ENCODE peak calls at places on chromosomes 1 and 21, in nine cellular contexts. Q is neural progenitor cell, S is GM12878, U is mammary epithelial cell, F is K562, Z is hepatocyte, B is fibroblast of lung, V is GM23338, X is astrocyte. H is an unnamed sample.

GRCh38 chr1:17258758-17259130 is 9.8 kb downstream of the PADI3 start:
- DNase-seq in Q (no peak), S (no peak), U (no peak), F (no peak), Z (no peak), B (no peak), V (no peak), X (no peak), H (no peak)

GRCh38 chr1:147472953-147473734 is 68.2 kb upstream of the BCL9 start:
- DNase-seq in Q (no peak), S (no peak), U (no peak), F (no peak), Z (no peak), B (peak), V (no peak), X (no peak), H (peak)

GRCh38 chr1:26274801-26275425 is 5.0 kb upstream of the SH3BGRL3 start:
- DNase-seq in Q (no peak), S (no peak), U (peak), F (no peak), Z (no peak), B (peak), V (no peak), X (peak), H (peak)

GRCh38 chr1:101566883-101567538 is 330.2 kb downstream of the S1PR1 start:
- DNase-seq in Q (no peak), S (no peak), U (no peak), F (no peak), Z (no peak), B (no peak), V (no peak), X (no peak), H (peak)

GRCh38 chr1:198726455-198726854 is 87.6 kb downstream of the PTPRC start:
- DNase-seq in Q (no peak), S (no peak), U (no peak), F (no peak), Z (no peak), B (no peak), V (no peak), X (peak), H (peak)

GRCh38 chr1:167763525-167764220 is 41.9 kb downstream of the MPZL1 start:
- DNase-seq in Q (no peak), S (no peak), U (peak), F (no peak), Z (no peak), B (no peak), V (no peak), X (peak), H (no peak)

GRCh38 chr1:172460177-172460576 is 16.3 kb upstream of the PIGC start:
- DNase-seq in Q (no peak), S (no peak), U (peak), F (no peak), Z (no peak), B (no peak), V (no peak), X (no peak), H (peak)

GRCh38 chr1:21641076-21641475 is 28.1 kb downstream of the RAP1GAP start:
- DNase-seq in Q (no peak), S (no peak), U (no peak), F (no peak), Z (no peak), B (no peak), V (no peak), X (no peak), H (no peak)

GRCh38 chr21:37758997-37759396 is 157.3 kb downstream of the KCNJ6 start:
- DNase-seq in Q (peak), S (no peak), U (peak), F (peak), Z (peak), B (peak), V (peak), X (peak), H (peak)

GRCh38 chr1:165069829-165070228 is 286.7 kb downstream of the LMX1A start:
- DNase-seq in Q (no peak), S (no peak), U (no peak), F (no peak), Z (no peak), B (no peak), V (no peak), X (no peak), H (peak)

GRCh38 chr1:26739251-26739914 is 43.6 kb downstream of the ARID1A start:
- DNase-seq in Q (no peak), S (no peak), U (no peak), F (no peak), Z (no peak), B (no peak), V (no peak), X (no peak), H (no peak)

GRCh38 chr1:52032785-52033131 is 852 bp downstream of the KTI12 start:
- DNase-seq in Q (no peak), S (no peak), U (no peak), F (peak), Z (peak), B (peak), V (peak), X (peak), H (peak)

GRCh38 chr1:161223805-161224694 is 622 bp upstream of the APOA2 start:
- DNase-seq in Q (no peak), S (no peak), U (no peak), F (peak), Z (peak), B (no peak), V (peak), X (no peak), H (no peak)

GRCh38 chr1:914253-914890 is 9.4 kb upstream of the SAMD11 start:
- DNase-seq in Q (no peak), S (no peak), U (no peak), F (no peak), Z (no peak), B (no peak), V (no peak), X (no peak), H (no peak)

GRCh38 chr1:222045236-222045635 is 303.3 kb upstream of the DUSP10 start:
- DNase-seq in Q (no peak), S (no peak), U (no peak), F (no peak), Z (no peak), B (no peak), V (no peak), X (no peak), H (no peak)

GRCh38 chr1:11176081-11176706 is 13.0 kb upstream of the ANGPTL7 start:
- DNase-seq in Q (no peak), S (no peak), U (no peak), F (no peak), Z (no peak), B (no peak), V (no peak), X (peak), H (no peak)

GRCh38 chr1:31939484-31940329 is 1.5 kb upstream of the PTP4A2 start:
- DNase-seq in Q (peak), S (peak), U (peak), F (peak), Z (peak), B (peak), V (peak), X (peak), H (peak)

GRCh38 chr1:92502247-92502646 is 15.5 kb upstream of the GFI1 start:
- DNase-seq in Q (no peak), S (no peak), U (peak), F (no peak), Z (no peak), B (peak), V (no peak), X (peak), H (peak)

GRCh38 chr1:119147626-119148180 is 7.2 kb upstream of the WARS2 start:
- DNase-seq in Q (no peak), S (no peak), U (no peak), F (no peak), Z (no peak), B (peak), V (no peak), X (no peak), H (no peak)

GRCh38 chr1:180133193-180133592 is 21.5 kb upstream of the QSOX1 start:
- DNase-seq in Q (no peak), S (no peak), U (no peak), F (no peak), Z (no peak), B (no peak), V (no peak), X (no peak), H (no peak)

GRCh38 chr1:78236711-78237110 is 190.9 kb downstream of the GIPC2 start:
- DNase-seq in Q (no peak), S (no peak), U (no peak), F (no peak), Z (no peak), B (no peak), V (no peak), X (peak), H (peak)

GRCh38 chr1:26287033-26287711 is 7.3 kb downstream of the SH3BGRL3 start:
- DNase-seq in Q (no peak), S (no peak), U (no peak), F (peak), Z (no peak), B (no peak), V (no peak), X (no peak), H (no peak)

GRCh38 chr1:46171351-46171750 is 3.5 kb upstream of the TSPAN1 start:
- DNase-seq in Q (no peak), S (no peak), U (peak), F (no peak), Z (no peak), B (no peak), V (no peak), X (no peak), H (peak)

GRCh38 chr1:183812686-183813569 is 8.0 kb downstream of the RGL1 start:
- DNase-seq in Q (peak), S (no peak), U (peak), F (no peak), Z (peak), B (peak), V (peak), X (peak), H (no peak)

GRCh38 chr1:41540886-41541591 is 56.6 kb upstream of the EDN2 start:
- DNase-seq in Q (peak), S (no peak), U (peak), F (peak), Z (no peak), B (peak), V (no peak), X (peak), H (no peak)

GRCh38 chr1:42165511-42166210 is 1.1 kb upstream of the GUCA2A start:
- DNase-seq in Q (no peak), S (no peak), U (peak), F (no peak), Z (peak), B (peak), V (peak), X (peak), H (peak)

GRCh38 chr1:53291574-53291973 is 36.3 kb downstream of the LRP8 start:
- DNase-seq in Q (no peak), S (no peak), U (no peak), F (no peak), Z (no peak), B (no peak), V (no peak), X (no peak), H (peak)

GRCh38 chr1:47235280-47235679 is 3.3 kb upstream of the TAL1 start:
- DNase-seq in Q (no peak), S (no peak), U (no peak), F (no peak), Z (no peak), B (no peak), V (peak), X (no peak), H (no peak)

GRCh38 chr1:47230692-47231313 is 1.2 kb downstream of the TAL1 start:
- DNase-seq in Q (peak), S (no peak), U (no peak), F (no peak), Z (no peak), B (no peak), V (peak), X (no peak), H (no peak)

GRCh38 chr1:47232187-47232874 is at the start of gene TAL1:
- DNase-seq in Q (peak), S (no peak), U (no peak), F (peak), Z (peak), B (no peak), V (peak), X (no peak), H (no peak)

GRCh38 chr1:47231314-47232186 is 475 bp downstream of the TAL1 start:
- DNase-seq in Q (peak), S (peak), U (peak), F (peak), Z (peak), B (peak), V (peak), X (peak), H (no peak)

GRCh38 chr1:47233165-47233564 is 1.1 kb upstream of the TAL1 start:
- DNase-seq in Q (no peak), S (no peak), U (no peak), F (no peak), Z (no peak), B (no peak), V (no peak), X (no peak), H (no peak)
- TF ChIP-seq EZH2 in Q (peak), S (no peak), U (no peak), F (no peak), Z (no peak), B (no peak), V (peak), X (no peak), H (no peak)

GRCh38 chr1:81803423-81804103 is 2.8 kb downstream of the ADGRL2 start:
- DNase-seq in Q (peak), S (no peak), U (peak), F (no peak), Z (peak), B (peak), V (peak), X (peak), H (no peak)

GRCh38 chr1:81801834-81802531 is 1.2 kb downstream of the ADGRL2 start:
- DNase-seq in Q (peak), S (no peak), U (peak), F (no peak), Z (peak), B (peak), V (peak), X (peak), H (no peak)

GRCh38 chr1:81804320-81804719 is 3.6 kb downstream of the ADGRL2 start:
- DNase-seq in Q (peak), S (no peak), U (no peak), F (no peak), Z (no peak), B (no peak), V (peak), X (no peak), H (no peak)

GRCh38 chr1:81801032-81801833 is 499 bp downstream of the ADGRL2 start:
- DNase-seq in Q (peak), S (no peak), U (peak), F (no peak), Z (peak), B (peak), V (peak), X (peak), H (peak)

DNA sequence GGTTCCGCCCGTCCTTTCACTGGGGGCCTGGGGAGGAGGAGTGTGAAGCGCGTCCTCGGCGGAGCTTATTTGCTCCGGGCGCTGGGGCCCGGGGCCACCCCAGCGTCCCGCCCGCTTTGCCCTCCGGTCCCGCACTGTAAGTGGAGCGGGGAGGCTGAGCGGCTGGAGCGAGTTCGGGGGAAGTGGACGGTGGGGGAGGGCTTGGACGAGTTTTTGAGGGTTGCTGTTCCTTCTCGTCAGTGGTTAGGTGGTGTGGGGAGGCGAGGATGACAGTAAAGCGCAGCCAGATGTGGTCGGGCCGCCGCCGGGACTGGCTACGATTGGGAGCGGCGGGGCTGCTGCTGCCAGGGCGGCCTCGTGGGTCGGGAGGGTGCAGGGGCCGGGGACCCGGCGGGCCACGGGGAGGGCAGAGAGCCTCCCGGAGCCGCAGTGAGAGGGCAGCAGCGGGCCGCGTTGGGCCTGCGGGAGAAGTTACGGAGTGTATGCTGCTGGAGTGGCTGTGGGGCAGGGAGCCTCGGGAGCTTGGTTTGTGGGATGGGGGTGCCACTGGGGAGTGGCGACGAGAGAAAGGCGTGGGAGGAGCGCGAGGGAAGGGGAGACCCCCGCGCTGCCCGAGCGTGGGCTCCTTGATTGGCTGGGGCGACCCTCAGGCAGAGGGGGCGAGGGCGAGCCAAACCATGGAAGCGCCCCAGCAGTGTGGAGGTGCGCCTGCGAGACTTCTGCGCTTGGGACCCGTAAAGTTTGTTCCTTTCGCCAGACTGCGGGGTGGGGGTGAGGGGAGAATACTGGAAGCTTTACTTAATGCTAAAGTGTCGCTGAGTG is 2.1 kb downstream of the ADGRL2 start:
- DNase-seq in Q (peak), S (no peak), U (peak), F (no peak), Z (peak), B (peak), V (peak), X (peak), H (no peak)
- TF ChIP-seq CTCF in Q (peak), S (no peak), U (peak), F (no peak), Z (peak), B (peak), V (peak), X (no peak), H (no peak)

DNA sequence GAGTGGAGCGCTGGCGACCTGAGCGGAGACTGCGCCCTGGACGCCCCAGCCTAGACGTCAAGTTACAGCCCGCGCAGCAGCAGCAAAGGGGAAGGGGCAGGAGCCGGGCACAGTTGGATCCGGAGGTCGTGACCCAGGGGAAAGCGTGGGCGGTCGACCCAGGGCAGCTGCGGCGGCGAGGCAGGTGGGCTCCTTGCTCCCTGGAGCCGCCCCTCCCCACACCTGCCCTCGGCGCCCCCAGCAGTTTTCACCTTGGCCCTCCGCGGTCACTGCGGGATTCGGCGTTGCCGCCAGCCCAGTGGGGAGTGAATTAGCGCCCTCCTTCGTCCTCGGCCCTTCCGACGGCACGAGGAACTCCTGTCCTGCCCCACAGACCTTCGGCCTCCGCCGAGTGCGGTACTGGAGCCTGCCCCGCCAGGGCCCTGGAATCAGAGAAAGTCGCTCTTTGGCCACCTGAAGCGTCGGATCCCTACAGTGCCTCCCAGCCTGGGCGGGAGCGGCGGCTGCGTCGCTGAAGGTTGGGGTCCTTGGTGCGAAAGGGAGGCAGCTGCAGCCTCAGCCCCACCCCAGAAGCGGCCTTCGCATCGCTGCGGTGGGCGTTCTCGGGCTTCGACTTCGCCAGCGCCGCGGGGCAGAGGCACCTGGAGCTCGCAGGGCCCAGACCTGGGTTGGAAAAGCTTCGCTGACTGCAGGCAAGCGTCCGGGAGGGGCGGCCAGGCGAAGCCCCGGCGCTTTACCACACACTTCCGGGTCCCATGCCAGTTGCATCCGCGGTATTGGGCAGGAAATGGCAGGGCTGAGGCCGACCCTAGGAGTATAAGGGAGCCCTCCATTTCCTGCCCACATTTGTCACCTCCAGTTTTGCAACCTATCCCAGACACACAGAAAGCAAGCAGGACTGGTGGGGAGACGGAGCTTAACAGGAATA is 4.2 kb downstream of the TFAP2E start:
- DNase-seq in Q (peak), S (peak), U (no peak), F (no peak), Z (no peak), B (no peak), V (peak), X (no peak), H (no peak)
- TF ChIP-seq EZH2 in Q (peak), S (no peak), U (no peak), F (no peak), Z (peak), B (no peak), V (peak), X (peak), H (no peak)

GRCh38 chr1:205749094-205749825 is 722 bp downstream of the NUCKS1 start:
- DNase-seq in Q (peak), S (peak), U (peak), F (peak), Z (peak), B (peak), V (peak), X (peak), H (peak)

GRCh38 chr1:205746757-205747412 is 3.1 kb downstream of the NUCKS1 start:
- DNase-seq in Q (no peak), S (no peak), U (peak), F (no peak), Z (no peak), B (peak), V (no peak), X (peak), H (no peak)

GRCh38 chr1:205750683-205751651 is 985 bp upstream of the NUCKS1 start:
- DNase-seq in Q (peak), S (no peak), U (no peak), F (peak), Z (peak), B (no peak), V (peak), X (no peak), H (no peak)

GRCh38 chr1:205748398-205749093 is 1.4 kb downstream of the NUCKS1 start:
- DNase-seq in Q (peak), S (no peak), U (peak), F (peak), Z (peak), B (peak), V (peak), X (peak), H (peak)

GRCh38 chr1:205749826-205750682 is at the start of gene NUCKS1:
- DNase-seq in Q (peak), S (peak), U (peak), F (peak), Z (peak), B (peak), V (peak), X (peak), H (peak)
- TF ChIP-seq CTCF in Q (peak), S (no peak), U (no peak), F (peak), Z (no peak), B (peak), V (no peak), X (peak), H (no peak)

GRCh38 chr21:44708866-44709425 is 2.4 kb downstream of the TSPEAR start:
- DNase-seq in Q (no peak), S (no peak), U (no peak), F (no peak), Z (no peak), B (no peak), V (no peak), X (no peak), H (no peak)
- TF ChIP-seq EZH2 in Q (no peak), S (no peak), U (no peak), F (no peak), Z (no peak), B (no peak), V (no peak), X (peak), H (no peak)

GRCh38 chr1:212814989-212815388 is 23.3 kb downstream of the TATDN3 start:
- DNase-seq in Q (no peak), S (no peak), U (no peak), F (no peak), Z (peak), B (peak), V (peak), X (no peak), H (peak)
- TF ChIP-seq CTCF in Q (peak), S (peak), U (peak), F (peak), Z (peak), B (peak), V (peak), X (no peak), H (peak)

H was measured in PC-3.